ENCODE peak calls at places on chromosomes 16 and 17, in six cellular contexts. W is PC-3; J is renal cortical epithelial cell; X is activated CD8-positive, alpha-beta memory T cell treated with anti-CD3 and anti-CD28 coated beads for 4 hours; E is CD8-positive, alpha-beta T cell; M is activated gamma-delta T cell treated with anti-CD3 and anti-CD28 coated beads, Interleukin-2, amount 50 U/mL, for 16 hours. S is an unnamed sample.

GRCh38 chr16:21994856-21995465 is 6.0 kb downstream of the PDZD9 start:
- DNase-seq in E (no peak), X (no peak), W (no peak), J (no peak), M (no peak), S (no peak)

GRCh38 chr17:43826206-43826605 is 6.7 kb downstream of the MPP3 start:
- DNase-seq in J (no peak), E (no peak), M (no peak), X (no peak), W (no peak), S (no peak)

GRCh38 chr16:88534731-88535141 is 35.5 kb upstream of the ZC3H18 start:
- DNase-seq in W (peak; percentile 19), X (no peak), J (peak; percentile 21), E (peak; percentile 66), M (no peak), S (peak; percentile 71)

GRCh38 chr16:9134739-9135138 is 43.3 kb downstream of the HAPSTR1 start:
- DNase-seq in M (peak; percentile 45), W (peak; percentile 60), X (peak; percentile 36), E (peak; percentile 76), J (peak; percentile 35), S (peak; percentile 69)

GRCh38 chr17:3802461-3803307 is 1.7 kb upstream of the ITGAE start:
- DNase-seq in W (peak; percentile 79), M (no peak), J (peak; percentile 87), X (no peak), E (no peak), S (no peak)

GRCh38 chr17:47273245-47273644 is 19.6 kb downstream of the ITGB3 start:
- DNase-seq in W (no peak), X (no peak), J (no peak), E (no peak), M (no peak), S (no peak)

GRCh38 chr16:23408242-23409201 is 44.5 kb downstream of the COG7 start:
- DNase-seq in W (peak; percentile 33), X (no peak), J (no peak), E (no peak), M (no peak), S (no peak)

GRCh38 chr17:58677204-58677880 is 14.5 kb downstream of the TEX14 start:
- DNase-seq in E (no peak), X (no peak), M (no peak), J (no peak), W (peak; percentile 96), S (peak; percentile 16)

GRCh38 chr17:17073627-17074521 is 31.6 kb downstream of the MPRIP start:
- DNase-seq in J (no peak), X (no peak), E (no peak), M (no peak), W (no peak), S (no peak)

GRCh38 chr17:78715000-78715771 is 66.9 kb downstream of the CYTH1 start:
- DNase-seq in X (no peak), W (no peak), E (no peak), M (no peak), J (no peak), S (no peak)

GRCh38 chr17:31533546-31534155 is 142.2 kb downstream of the RAB11FIP4 start:
- DNase-seq in X (no peak), M (no peak), E (no peak), J (peak; percentile 85), W (peak; percentile 63), S (peak; percentile 79)

GRCh38 chr17:57817299-57817698 is 32.5 kb downstream of the MRPS23 start:
- DNase-seq in W (no peak), M (no peak), X (no peak), E (no peak), J (no peak), S (no peak)

GRCh38 chr16:31010539-31010938 is at the start of gene STX1B:
- DNase-seq in X (peak; percentile 20), W (no peak), E (peak; percentile 73), M (peak; percentile 25), J (no peak), S (no peak)

GRCh38 chr16:83356266-83356665 is 451.5 kb upstream of the HSBP1 start:
- DNase-seq in M (no peak), W (peak; percentile 58), J (peak; percentile 61), E (no peak), X (no peak), S (peak; percentile 55)

GRCh38 chr17:44192750-44193149 is 6.0 kb downstream of the TMUB2 start:
- DNase-seq in X (no peak), M (no peak), J (no peak), W (no peak), E (no peak), S (no peak)

GRCh38 chr16:17773698-17774101 is 302.9 kb upstream of the XYLT1 start:
- DNase-seq in J (no peak), E (no peak), M (no peak), W (no peak), X (no peak), S (no peak)

GRCh38 chr17:79262624-79263023 is 188.0 kb downstream of the ENGASE start:
- DNase-seq in X (no peak), M (no peak), E (no peak), W (no peak), J (no peak), S (no peak)

GRCh38 chr16:69595127-69596036 is 29.6 kb downstream of the NFAT5 start:
- DNase-seq in J (peak; percentile 43), M (no peak), E (no peak), W (peak; percentile 40), X (no peak), S (peak; percentile 28)

GRCh38 chr17:19328441-19329061 is 34.0 kb downstream of the B9D1 start:
- DNase-seq in W (no peak), M (no peak), X (no peak), E (no peak), J (no peak), S (no peak)

GRCh38 chr16:56370836-56371235 is 54.5 kb downstream of the AMFR start:
- DNase-seq in E (no peak), X (no peak), W (peak; percentile 59), M (no peak), J (peak; percentile 90), S (no peak)

GRCh38 chr16:55480228-55480655 is 1.2 kb downstream of the MMP2 start:
- DNase-seq in E (no peak), X (no peak), W (peak; percentile 4), J (peak; percentile 61), M (no peak), S (no peak)

GRCh38 chr17:8753976-8754440 is 4.3 kb downstream of the SPDYE4 start:
- DNase-seq in X (no peak), W (peak; percentile 56), M (no peak), E (no peak), J (peak; percentile 23), S (peak; percentile 64)

GRCh38 chr17:65261682-65262636 is 124.8 kb downstream of the RGS9 start:
- DNase-seq in X (no peak), M (no peak), J (peak; percentile 55), E (no peak), W (peak; percentile 50), S (no peak)

GRCh38 chr17:46942441-46943217 is 19.7 kb downstream of the GOSR2 start:
- DNase-seq in J (peak; percentile 61), M (peak; percentile 17), E (peak; percentile 63), X (no peak), W (peak; percentile 82), S (peak; percentile 96)

GRCh38 chr16:11029948-11030347 is 85.6 kb downstream of the CLEC16A start:
- DNase-seq in X (no peak), J (no peak), M (no peak), E (no peak), W (peak; percentile 81), S (no peak)

GRCh38 chr16:86436466-86437185 is 73.7 kb upstream of the FOXF1 start:
- DNase-seq in M (no peak), W (no peak), X (no peak), J (no peak), E (no peak), S (no peak)

GRCh38 chr16:54462766-54463165 is 176.2 kb upstream of the IRX3 start:
- DNase-seq in J (no peak), X (no peak), E (no peak), W (no peak), M (no peak), S (no peak)

GRCh38 chr17:57257911-57258885 is 1.9 kb downstream of the MSI2 start:
- DNase-seq in J (no peak), W (peak; percentile 20), E (no peak), M (no peak), X (no peak), S (no peak)

GRCh38 chr17:82775033-82775823 is 23.4 kb downstream of the TBCD start:
- DNase-seq in E (peak; percentile 67), J (peak; percentile 21), M (no peak), W (peak; percentile 65), X (no peak), S (peak; percentile 69)

GRCh38 chr17:8223356-8224063 is 13.1 kb upstream of the AURKB start:
- DNase-seq in X (no peak), J (no peak), M (peak; percentile 34), E (peak; percentile 72), W (peak; percentile 26), S (peak; percentile 48)

GRCh38 chr16:27432600-27432957 is 30.6 kb downstream of the IL21R start:
- DNase-seq in E (peak; percentile 27), J (peak; percentile 85), M (no peak), W (peak; percentile 4), X (no peak), S (no peak)

GRCh38 chr17:1491406-1492248 is 859 bp downstream of the MYO1C start:
- DNase-seq in E (no peak), M (no peak), X (no peak), W (peak; percentile 52), J (no peak), S (no peak)

GRCh38 chr17:38751803-38752118 is 780 bp upstream of the PSMB3 start:
- DNase-seq in E (peak; percentile 93), J (peak; percentile 68), X (peak; percentile 56), M (peak; percentile 75), W (peak; percentile 84), S (peak; percentile 86)

GRCh38 chr16:1152651-1153259 is at the start of gene CACNA1H:
- DNase-seq in E (peak; percentile 73), M (peak; percentile 33), J (no peak), W (no peak), X (peak; percentile 36), S (no peak)

GRCh38 chr16:12406840-12407690 is 396.6 kb downstream of the CPPED1 start:
- DNase-seq in E (no peak), W (peak; percentile 63), J (peak; percentile 89), M (no peak), X (no peak), S (peak; percentile 14)